ENCODE peak calls at places on chromosomes 6 and 20, in four cellular contexts. E is CD4-positive, alpha-beta T cell; Q is HFF-Myc; Z is adrenal gland. G is an unnamed sample.

GRCh38 chr6:3259491-3259958 is 778 bp downstream of the PSMG4 start:
- DNase-seq in E (peak), Q (no peak), Z (peak), G (no peak)

GRCh38 chr6:48087448-48087847 is 23.5 kb downstream of the PTCHD4 start:
- DNase-seq in E (no peak), Q (no peak), Z (no peak), G (no peak)

GRCh38 chr6:116847234-116847633 is 18.4 kb upstream of the GPRC6A start:
- DNase-seq in E (no peak), Q (peak), Z (no peak), G (no peak)

GRCh38 chr6:109987196-109987595 is 9.1 kb downstream of the GPR6 start:
- DNase-seq in E (no peak), Q (no peak), Z (no peak), G (no peak)

GRCh38 chr20:44501448-44501847 is 20.4 kb downstream of the SERINC3 start:
- DNase-seq in E (no peak), Q (no peak), Z (peak), G (no peak)

GRCh38 chr20:45456632-45457031 is 12.9 kb upstream of the WFDC2 start:
- DNase-seq in E (no peak), Q (no peak), Z (no peak), G (no peak)

GRCh38 chr20:58140787-58141396 is 87.6 kb downstream of the ANKRD60 start:
- DNase-seq in E (no peak), Q (no peak), Z (no peak), G (no peak)

GRCh38 chr6:12572884-12573824 is 143.4 kb upstream of the PHACTR1 start:
- DNase-seq in E (no peak), Q (peak), Z (peak), G (no peak)

GRCh38 chr6:55875420-55875819 is at the start of gene BMP5:
- DNase-seq in E (no peak), Q (no peak), Z (no peak), G (no peak)

GRCh38 chr20:51810155-51811039 is 8.1 kb upstream of the SALL4 start:
- DNase-seq in E (no peak), Q (no peak), Z (no peak), G (no peak)

GRCh38 chr6:13303668-13304017 is 24.7 kb downstream of the TBC1D7 start:
- DNase-seq in E (no peak), Q (peak), Z (peak), G (no peak)

GRCh38 chr6:144289006-144289405 is 3.9 kb downstream of the UTRN start:
- DNase-seq in E (no peak), Q (no peak), Z (no peak), G (no peak)

GRCh38 chr6:16729183-16729696 is 32.0 kb downstream of the ATXN1 start:
- DNase-seq in E (no peak), Q (no peak), Z (no peak), G (no peak)

GRCh38 chr6:120764312-120764711 is 570.0 kb downstream of the TBC1D32 start:
- DNase-seq in E (no peak), Q (no peak), Z (no peak), G (no peak)

GRCh38 chr20:17965042-17965697 is 3.4 kb downstream of the SNX5 start:
- DNase-seq in E (no peak), Q (no peak), Z (no peak), G (no peak)

GRCh38 chr20:7696311-7696710 is 243.9 kb downstream of the HAO1 start:
- DNase-seq in E (no peak), Q (no peak), Z (no peak), G (no peak)

GRCh38 chr6:17907467-17908229 is 79.8 kb downstream of the KIF13A start:
- DNase-seq in E (no peak), Q (peak), Z (peak), G (no peak)

GRCh38 chr6:161434921-161435411 is 161.1 kb upstream of the AGPAT4 start:
- DNase-seq in E (no peak), Q (peak), Z (peak), G (no peak)

GRCh38 chr20:46568570-46569129 is 18.2 kb upstream of the OCSTAMP start:
- DNase-seq in E (no peak), Q (peak), Z (peak), G (no peak)

GRCh38 chr6:138099832-138100231 is 7.4 kb downstream of the PERP start:
- DNase-seq in E (no peak), Q (peak), Z (no peak), G (no peak)

GRCh38 chr6:160917581-160917980 is 74.0 kb upstream of the MAP3K4 start:
- DNase-seq in E (no peak), Q (no peak), Z (no peak), G (no peak)

GRCh38 chr6:149075616-149076354 is 241.7 kb upstream of the TAB2 start:
- DNase-seq in E (no peak), Q (no peak), Z (no peak), G (no peak)

GRCh38 chr6:121453191-121453590 is 17.7 kb downstream of the GJA1 start:
- DNase-seq in E (no peak), Q (no peak), Z (no peak), G (no peak)

GRCh38 chr6:157755032-157755751 is 67.9 kb upstream of the SNX9 start:
- DNase-seq in E (no peak), Q (no peak), Z (no peak), G (no peak)

GRCh38 chr6:106360989-106361430 is 493 bp downstream of the CRYBG1 start:
- DNase-seq in E (peak), Q (no peak), Z (no peak), G (no peak)

GRCh38 chr6:150231456-150231855 is 88.6 kb downstream of the PPP1R14C start:
- DNase-seq in E (no peak), Q (no peak), Z (no peak), G (no peak)

GRCh38 chr6:75167426-75167825 is 38.4 kb downstream of the COL12A1 start:
- DNase-seq in E (no peak), Q (no peak), Z (no peak), G (no peak)

GRCh38 chr6:17413313-17413750 is 19.9 kb downstream of the CAP2 start:
- DNase-seq in E (no peak), Q (no peak), Z (no peak), G (no peak)

GRCh38 chr6:91781946-91782345 is 1195.1 kb upstream of the MAP3K7 start:
- DNase-seq in E (no peak), Q (no peak), Z (no peak), G (no peak)

DNA sequence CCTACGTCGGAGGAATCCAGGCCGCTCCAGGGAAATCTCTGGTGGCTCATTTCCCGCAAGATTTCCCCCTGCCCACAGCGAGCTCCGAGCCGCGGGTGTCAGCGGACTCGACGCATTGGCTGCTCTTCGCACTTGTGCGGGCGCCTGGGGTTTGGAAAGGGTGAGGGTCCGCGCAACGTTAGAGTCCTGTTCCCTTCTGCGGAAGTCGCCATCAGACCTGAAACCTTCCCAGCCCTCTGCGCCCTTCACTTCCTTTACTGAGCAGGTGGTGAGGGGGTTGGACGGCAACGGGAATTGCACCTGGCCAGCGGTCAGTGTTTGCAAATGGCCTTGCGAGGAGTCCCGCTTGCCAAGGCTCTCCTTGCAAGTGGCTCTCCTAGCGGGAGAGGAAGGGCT is 8.4 kb downstream of the PAX1 start:
- DNase-seq in E (no peak), Q (no peak), Z (no peak), G (no peak)
- TF ChIP-seq CTCF in E (no peak), Q (no peak), Z (no peak), G (no peak)

GRCh38 chr20:33399924-33400323 is 1.4 kb downstream of the CDK5RAP1 start:
- DNase-seq in E (no peak), Q (no peak), Z (no peak), G (no peak)

GRCh38 chr20:33393609-33394008 is 7.7 kb downstream of the CDK5RAP1 start:
- DNase-seq in E (no peak), Q (no peak), Z (no peak), G (no peak)

GRCh38 chr20:33392016-33392415 is 9.3 kb downstream of the CDK5RAP1 start:
- DNase-seq in E (no peak), Q (peak), Z (no peak), G (peak)

GRCh38 chr20:33394718-33395117 is 6.6 kb downstream of the CDK5RAP1 start:
- DNase-seq in E (no peak), Q (no peak), Z (no peak), G (no peak)
- TF ChIP-seq CTCF in E (no peak), Q (peak), Z (no peak), G (peak)

GRCh38 chr20:37473249-37474000 is 47.6 kb upstream of the NNAT start:
- DNase-seq in E (no peak), Q (no peak), Z (no peak), G (no peak)

GRCh38 chr20:37479275-37479674 is 41.8 kb upstream of the NNAT start:
- DNase-seq in E (no peak), Q (no peak), Z (peak), G (no peak)

GRCh38 chr20:37471741-37472235 is 49.3 kb upstream of the NNAT start:
- DNase-seq in E (no peak), Q (no peak), Z (no peak), G (no peak)

GRCh38 chr20:37474386-37474785 is 46.7 kb upstream of the NNAT start:
- DNase-seq in E (no peak), Q (no peak), Z (no peak), G (no peak)

GRCh38 chr20:37475258-37475657 is 45.8 kb upstream of the NNAT start:
- DNase-seq in E (no peak), Q (no peak), Z (no peak), G (no peak)
- TF ChIP-seq CTCF in E (no peak), Q (no peak), Z (no peak), G (no peak)

DNA sequence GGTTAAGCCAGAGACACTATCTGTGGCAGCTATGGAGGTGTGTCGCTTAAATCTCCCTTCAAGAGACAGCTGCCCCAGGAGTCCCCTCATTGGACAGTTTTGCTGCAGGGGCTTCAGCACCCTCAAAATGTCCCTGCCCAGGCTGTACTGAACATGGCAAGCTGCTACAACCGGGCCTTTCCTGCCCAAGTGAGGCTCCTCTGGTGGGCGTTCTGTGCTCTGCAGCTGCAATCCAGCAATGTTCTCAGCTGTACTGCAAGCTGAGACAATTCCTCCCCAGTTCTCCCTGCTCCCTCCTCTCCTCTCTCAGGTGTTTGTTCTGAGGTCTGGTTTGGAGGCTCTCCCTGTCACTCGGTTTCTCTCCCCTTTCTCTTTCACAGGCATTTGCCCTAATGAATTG is 190.8 kb upstream of the LAMP5 start:
- DNase-seq in E (no peak), Q (no peak), Z (no peak), G (no peak)
- TF ChIP-seq CTCF in E (no peak), Q (peak), Z (no peak), G (no peak)

GRCh38 chr6:4666886-4667513 is 109.2 kb upstream of the CDYL start:
- DNase-seq in E (no peak), Q (no peak), Z (no peak), G (no peak)
- TF ChIP-seq CTCF in E (no peak), Q (no peak), Z (no peak), G (no peak)

DNA sequence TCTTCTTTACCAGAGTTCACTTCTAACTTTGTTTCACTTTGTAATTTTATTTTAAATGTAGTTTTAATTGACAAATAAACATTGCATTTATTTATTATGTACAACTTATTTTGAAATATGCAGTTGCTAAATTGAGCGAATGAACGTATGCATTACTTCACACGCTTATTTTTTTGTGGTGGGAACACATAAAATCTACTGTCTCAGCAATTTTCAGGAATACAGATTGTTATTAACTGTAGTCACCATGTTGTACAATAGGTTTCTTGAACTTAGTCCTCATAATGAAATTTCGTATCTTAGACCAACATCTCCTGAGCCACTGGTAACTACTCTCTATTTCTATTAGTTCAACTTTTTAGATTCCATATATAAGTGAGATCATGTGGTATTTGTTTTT is 46.9 kb downstream of the NKAIN2 start:
- DNase-seq in E (no peak), Q (no peak), Z (no peak), G (no peak)
- TF ChIP-seq CTCF in E (no peak), Q (no peak), Z (no peak), G (no peak)

GRCh38 chr20:49821850-49822249 is 9.2 kb downstream of the SLC9A8 start:
- DNase-seq in E (no peak), Q (peak), Z (no peak), G (no peak)
- TF ChIP-seq CTCF in E (no peak), Q (peak), Z (no peak), G (no peak)

G was measured in D721Med.